ENCODE peak calls at places on chromosomes 1 and 21, in ten cellular contexts. F is HFF-Myc, T is aorta, I is ovary, C is WERI-Rb-1, U is SJSA1, J is upper lobe of right lung, M is lower leg skin, Y is AG04450, V is HAP-1. R is an unnamed sample.

GRCh38 chr1:202018476-202019234 is 8.3 kb downstream of the ELF3 start:
- DNase-seq in F (no peak), T (no peak), I (no peak), C (peak; percentile 83), U (no peak), J (peak; percentile 90), M (no peak), Y (no peak), V (no peak), R (no peak)

GRCh38 chr1:54803761-54804470 is 2.8 kb upstream of the TTC22 start:
- DNase-seq in F (no peak), T (peak; percentile 82), I (no peak), C (no peak), U (no peak), J (no peak), M (peak; percentile 46), Y (no peak), V (no peak), R (peak; percentile 48)

GRCh38 chr1:43750083-43750482 is 42.7 kb downstream of the ST3GAL3 start:
- DNase-seq in F (no peak), T (no peak), I (no peak), C (no peak), U (no peak), J (no peak), M (no peak), Y (no peak), V (no peak), R (no peak)

GRCh38 chr21:18430341-18430740 is 26.8 kb upstream of the TMPRSS15 start:
- DNase-seq in F (no peak), T (no peak), I (no peak), C (no peak), U (no peak), J (no peak), M (no peak), Y (no peak), V (no peak), R (no peak)

GRCh38 chr1:84253891-84254290 is 47.6 kb upstream of the SAMD13 start:
- DNase-seq in F (peak; percentile 16), T (peak; percentile 77), I (no peak), C (no peak), U (peak; percentile 72), J (peak; percentile 68), M (no peak), Y (peak; percentile 58), V (no peak), R (no peak)

GRCh38 chr1:205630651-205631009 is 1.2 kb downstream of the ELK4 start:
- DNase-seq in F (no peak), T (no peak), I (no peak), C (no peak), U (no peak), J (no peak), M (no peak), Y (no peak), V (no peak), R (no peak)

GRCh38 chr1:197774691-197775281 is 494 bp downstream of the DENND1B start:
- DNase-seq in F (no peak), T (peak; percentile 84), I (peak; percentile 69), C (peak; percentile 76), U (peak; percentile 66), J (peak; percentile 88), M (no peak), Y (no peak), V (no peak), R (peak; percentile 60)

GRCh38 chr1:207221934-207222351 is 99.5 kb upstream of the CD55 start:
- DNase-seq in F (no peak), T (no peak), I (no peak), C (no peak), U (no peak), J (no peak), M (no peak), Y (no peak), V (no peak), R (no peak)

GRCh38 chr21:40043423-40043822 is 176.2 kb downstream of the PCP4 start:
- DNase-seq in F (no peak), T (no peak), I (no peak), C (no peak), U (no peak), J (no peak), M (no peak), Y (no peak), V (no peak), R (no peak)

GRCh38 chr1:16026723-16027484 is 5.1 kb downstream of the CLCNKA start:
- DNase-seq in F (peak; percentile 24), T (no peak), I (peak; percentile 72), C (no peak), U (no peak), J (no peak), M (no peak), Y (no peak), V (peak; percentile 57), R (peak; percentile 95)
- H3K4me3 ChIP-seq in F (no peak overlapping the region), T (no peak overlapping the region), I (peak overlapping the region; percentile 27), C (no peak overlapping the region), U (no peak overlapping the region), J (peak overlapping the region; percentile 22), M (no peak overlapping the region), Y (peak overlapping the region; percentile 41), V (no peak overlapping the region), R (peak overlapping the region; percentile 19)

GRCh38 chr21:16196521-16197208 is 466.9 kb downstream of the USP25 start:
- DNase-seq in F (no peak), T (no peak), I (no peak), C (no peak), U (no peak), J (no peak), M (no peak), Y (no peak), V (peak; percentile 78), R (peak; percentile 46)

GRCh38 chr21:16195476-16195875 is 465.7 kb downstream of the USP25 start:
- DNase-seq in F (no peak), T (no peak), I (no peak), C (no peak), U (no peak), J (no peak), M (no peak), Y (peak; percentile 13), V (peak; percentile 37), R (peak; percentile 81)

GRCh38 chr21:16193758-16194606 is 464.2 kb downstream of the USP25 start:
- DNase-seq in F (peak; percentile 71), T (no peak), I (peak; percentile 59), C (peak; percentile 16), U (peak; percentile 41), J (peak; percentile 73), M (no peak), Y (peak; percentile 60), V (peak; percentile 92), R (peak; percentile 87)

GRCh38 chr21:16195896-16196443 is 466.2 kb downstream of the USP25 start:
- DNase-seq in F (no peak), T (no peak), I (no peak), C (no peak), U (no peak), J (no peak), M (no peak), Y (no peak), V (no peak), R (peak; percentile 33)

GRCh38 chr21:16194851-16195251 is 465.1 kb downstream of the USP25 start:
- DNase-seq in F (no peak), T (no peak), I (no peak), C (no peak), U (peak; percentile 19), J (no peak), M (no peak), Y (no peak), V (peak; percentile 48), R (peak; percentile 21)
- H3K4me3 ChIP-seq in F (peak overlapping the region; percentile 59), T (peak overlapping the region; percentile 47), I (peak overlapping the region; percentile 46), C (no peak overlapping the region), U (no peak overlapping the region), J (peak overlapping the region; percentile 48), M (no peak overlapping the region), Y (peak overlapping the region; percentile 60), V (peak overlapping the region; percentile 30), R (peak overlapping the region; percentile 48)

DNA sequence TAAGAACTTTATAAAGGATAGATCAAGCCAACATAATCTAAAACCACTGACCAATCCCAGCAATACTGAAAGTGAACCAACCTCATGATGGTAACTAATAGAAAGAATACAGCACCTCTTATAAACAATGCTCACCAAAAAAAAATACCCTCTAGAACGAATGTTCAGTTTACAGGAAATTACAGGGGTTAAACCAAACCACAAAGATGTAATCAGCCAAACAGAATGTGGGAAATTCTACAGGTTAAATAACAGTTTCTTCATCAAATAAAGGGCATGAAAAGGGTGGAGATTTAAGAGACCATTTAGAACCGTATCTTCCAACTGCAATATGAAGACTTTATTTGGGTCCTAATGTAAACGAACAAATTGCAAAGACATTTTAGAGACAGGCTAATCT is 30.4 kb downstream of the ARID4B start:
- DNase-seq in F (no peak), T (no peak), I (no peak), C (no peak), U (peak; percentile 70), J (no peak), M (no peak), Y (no peak), V (no peak), R (peak; percentile 28)
- H3K4me3 ChIP-seq in F (no peak overlapping the region), T (no peak overlapping the region), I (no peak overlapping the region), C (no peak overlapping the region), U (no peak overlapping the region), J (no peak overlapping the region), M (no peak overlapping the region), Y (no peak overlapping the region), V (no peak overlapping the region), R (no peak overlapping the region)

GRCh38 chr1:170665625-170666024 is 1.7 kb downstream of the PRRX1 start:
- DNase-seq in F (no peak), T (peak; percentile 80), I (peak; percentile 31), C (no peak), U (no peak), J (no peak), M (no peak), Y (no peak), V (no peak), R (no peak)

GRCh38 chr1:170663011-170663410 is 920 bp upstream of the PRRX1 start:
- DNase-seq in F (no peak), T (no peak), I (peak; percentile 27), C (no peak), U (peak; percentile 6), J (no peak), M (no peak), Y (no peak), V (no peak), R (peak; percentile 56)

GRCh38 chr1:170664828-170665617 is 1.1 kb downstream of the PRRX1 start:
- DNase-seq in F (no peak), T (peak; percentile 88), I (no peak), C (peak; percentile 31), U (no peak), J (no peak), M (no peak), Y (no peak), V (no peak), R (peak; percentile 72)

GRCh38 chr1:170663441-170664282 is at the start of gene PRRX1:
- DNase-seq in F (no peak), T (no peak), I (peak; percentile 57), C (no peak), U (peak; percentile 12), J (no peak), M (no peak), Y (no peak), V (no peak), R (peak; percentile 59)

DNA sequence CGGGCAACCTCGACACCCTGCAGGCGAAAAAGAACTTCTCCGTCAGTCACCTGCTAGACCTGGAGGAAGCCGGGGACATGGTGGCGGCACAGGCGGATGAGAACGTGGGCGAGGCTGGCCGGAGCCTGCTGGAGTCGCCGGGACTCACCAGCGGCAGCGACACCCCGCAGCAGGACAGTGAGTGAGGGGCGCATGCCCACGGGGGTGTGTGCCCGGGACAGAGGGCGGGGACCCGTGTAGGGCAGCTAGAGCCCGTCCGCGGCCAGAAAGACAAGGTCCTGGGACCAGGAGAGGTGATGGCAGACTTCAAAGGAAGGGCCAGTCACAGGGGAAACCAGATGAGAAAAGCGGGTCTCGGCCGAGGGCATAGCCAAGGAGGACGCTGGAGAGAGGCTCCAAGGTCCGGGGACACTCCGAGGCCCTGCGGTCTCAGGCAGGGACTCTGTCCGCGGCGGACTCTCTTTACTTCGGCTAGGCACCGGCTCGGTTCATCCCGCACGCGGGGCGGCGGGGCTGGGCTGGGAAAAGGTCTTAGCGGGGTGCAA is 424 bp downstream of the PRRX1 start:
- DNase-seq in F (no peak), T (peak; percentile 78), I (peak; percentile 68), C (peak; percentile 18), U (peak; percentile 46), J (no peak), M (no peak), Y (no peak), V (no peak), R (no peak)
- H3K4me3 ChIP-seq in F (peak overlapping the region; percentile 91), T (peak overlapping the region; percentile 91), I (peak overlapping the region; percentile 78), C (peak overlapping the region; percentile 63), U (peak overlapping the region; percentile 38), J (peak overlapping the region; percentile 62), M (peak overlapping the region; percentile 65), Y (peak overlapping the region; percentile 94), V (no peak overlapping the region), R (peak overlapping the region; percentile 43)